ENCODE peak calls at places on chromosomes 2 and 18, in four cellular contexts. T is neural crest cell; Z is CD8-positive, alpha-beta memory T cell; L is AG04450. Y is an unnamed sample.

GRCh38 chr18:60010984-60011383 is 111.2 kb downstream of the PMAIP1 start:
- DNase-seq in T (no peak), Z (no peak), L (no peak), Y (no peak)

GRCh38 chr2:1816414-1816911 is 72.1 kb upstream of the PXDN start:
- DNase-seq in T (no peak), Z (no peak), L (no peak), Y (no peak)

GRCh38 chr2:240934701-240935100 is 28.6 kb downstream of the CROCC2 start:
- DNase-seq in T (no peak), Z (peak), L (no peak), Y (no peak)

GRCh38 chr18:74950479-74950878 is 258.5 kb downstream of the PTGR3 start:
- DNase-seq in T (no peak), Z (no peak), L (no peak), Y (no peak)

GRCh38 chr2:9285385-9285784 is 78.8 kb downstream of the ASAP2 start:
- DNase-seq in T (no peak), Z (no peak), L (no peak), Y (no peak)

GRCh38 chr2:16656784-16657391 is 8.7 kb downstream of the CYRIA start:
- DNase-seq in T (no peak), Z (no peak), L (no peak), Y (no peak)

GRCh38 chr2:210630904-210631560 is 74.6 kb downstream of the CPS1 start:
- DNase-seq in T (no peak), Z (no peak), L (no peak), Y (no peak)

GRCh38 chr2:166148811-166149400 is 21.1 kb upstream of the SCN1A start:
- DNase-seq in T (no peak), Z (no peak), L (no peak), Y (no peak)

GRCh38 chr2:79717364-79718007 is 204.6 kb downstream of the CTNNA2 start:
- DNase-seq in T (no peak), Z (no peak), L (peak), Y (no peak)

GRCh38 chr2:143225931-143226330 is 96.7 kb downstream of the ARHGAP15 start:
- DNase-seq in T (no peak), Z (no peak), L (no peak), Y (no peak)

Y was measured in NCI-H446.